ENCODE peak calls at places on chromosomes 16 and 17, in eight cellular contexts. I, O, U, J, T, Z, X and L are unnamed samples.

GRCh38 chr17:42608692-42609181 is 437 bp downstream of the RETREG3 start:
- DNase-seq in J (no peak), U (no peak), X (no peak), O (no peak), Z (no peak), I (no peak), T (no peak), L (peak)

GRCh38 chr17:48625502-48626201 is 506 bp downstream of the HOXB9 start:
- DNase-seq in X (no peak), T (no peak), I (no peak), U (no peak), J (peak), O (no peak), Z (no peak), L (no peak)

GRCh38 chr16:50208460-50208931 is 55.4 kb downstream of the TENT4B start:
- DNase-seq in T (no peak), X (no peak), O (no peak), I (no peak), Z (no peak), U (no peak), J (no peak), L (no peak)

GRCh38 chr17:81460856-81461460 is 51.6 kb downstream of the ACTG1 start:
- DNase-seq in O (no peak), I (no peak), X (no peak), U (no peak), J (no peak), T (no peak), Z (no peak), L (peak)

GRCh38 chr16:30951785-30952184 is 2.9 kb downstream of the ORAI3 start:
- DNase-seq in O (no peak), U (peak), X (no peak), Z (no peak), I (no peak), J (no peak), T (no peak), L (no peak)

GRCh38 chr17:80006339-80006720 is 29.3 kb downstream of the TBC1D16 start:
- DNase-seq in J (no peak), O (no peak), X (no peak), T (no peak), U (no peak), Z (no peak), I (no peak), L (peak)

GRCh38 chr16:89031715-89032659 is 55.0 kb upstream of the CBFA2T3 start:
- DNase-seq in Z (no peak), O (no peak), T (peak), X (no peak), U (peak), I (peak), J (no peak), L (peak)

GRCh38 chr17:39141915-39142664 is 9.3 kb downstream of the PLXDC1 start:
- DNase-seq in O (no peak), I (no peak), U (no peak), X (no peak), T (no peak), Z (no peak), J (no peak), L (no peak)

GRCh38 chr16:14320406-14320805 is 249.3 kb downstream of the MRTFB start:
- DNase-seq in O (no peak), I (no peak), Z (no peak), X (no peak), J (no peak), T (no peak), U (no peak), L (no peak)

GRCh38 chr17:20046629-20047028 is 37.5 kb downstream of the SPECC1 start:
- DNase-seq in X (no peak), J (no peak), U (no peak), Z (no peak), I (no peak), O (no peak), T (no peak), L (no peak)

GRCh38 chr16:49462356-49462988 is 88.9 kb downstream of the C16orf78 start:
- DNase-seq in Z (no peak), I (no peak), X (no peak), T (no peak), J (no peak), U (no peak), O (no peak), L (no peak)

GRCh38 chr16:23356941-23357340 is 54.8 kb downstream of the SCNN1B start:
- DNase-seq in X (no peak), J (no peak), T (no peak), O (no peak), I (no peak), U (no peak), Z (no peak), L (no peak)

GRCh38 chr16:88739139-88739974 is 33.1 kb downstream of the CTU2 start:
- DNase-seq in I (no peak), T (no peak), Z (no peak), X (no peak), J (no peak), O (no peak), U (no peak), L (no peak)

GRCh38 chr17:4159761-4160160 is 16.8 kb downstream of the CYB5D2 start:
- DNase-seq in T (no peak), O (no peak), U (no peak), Z (no peak), J (no peak), X (no peak), I (no peak), L (no peak)

GRCh38 chr17:74512624-74513084 is 18.6 kb downstream of the CD300LB start:
- DNase-seq in I (no peak), X (no peak), Z (peak), U (no peak), J (no peak), O (no peak), T (no peak), L (no peak)

GRCh38 chr16:74698220-74698619 is 2.4 kb downstream of the MLKL start:
- DNase-seq in U (no peak), J (no peak), O (no peak), I (no peak), X (no peak), Z (no peak), T (no peak), L (no peak)

GRCh38 chr16:89072216-89073130 is 21.2 kb upstream of the ACSF3 start:
- DNase-seq in Z (no peak), I (no peak), J (no peak), O (no peak), X (no peak), U (peak), T (no peak), L (no peak)

GRCh38 chr16:16930309-16931000 is 540.3 kb downstream of the XYLT1 start:
- DNase-seq in Z (no peak), U (no peak), O (no peak), T (no peak), J (no peak), X (no peak), I (no peak), L (no peak)

GRCh38 chr17:35807371-35808144 is 1.7 kb upstream of the TAF15 start:
- DNase-seq in T (no peak), J (no peak), I (no peak), U (no peak), O (no peak), Z (no peak), X (no peak), L (no peak)

GRCh38 chr16:20084624-20085226 is 11.0 kb upstream of the GPR139 start:
- DNase-seq in J (no peak), T (no peak), O (no peak), Z (no peak), I (no peak), X (no peak), U (no peak), L (no peak)

GRCh38 chr17:75277664-75278071 is 6.6 kb upstream of the MIF4GD start:
- DNase-seq in X (no peak), T (no peak), I (no peak), Z (no peak), U (no peak), O (peak), J (no peak), L (no peak)

GRCh38 chr17:78806451-78806850 is 24.4 kb upstream of the CYTH1 start:
- DNase-seq in T (no peak), Z (no peak), X (no peak), J (no peak), U (no peak), I (no peak), O (no peak), L (no peak)

GRCh38 chr17:57985675-57985974 is 2.4 kb downstream of the VEZF1 start:
- DNase-seq in X (no peak), Z (no peak), J (no peak), O (no peak), I (no peak), U (no peak), T (no peak), L (no peak)

GRCh38 chr16:84356591-84357116 is 11.7 kb upstream of the ATP2C2 start:
- DNase-seq in U (no peak), J (peak), X (peak), T (no peak), O (no peak), Z (no peak), I (no peak), L (no peak)

GRCh38 chr17:82839617-82840292 is at the start of gene ZNF750:
- DNase-seq in Z (no peak), X (no peak), J (peak), I (peak), U (no peak), T (no peak), O (no peak), L (no peak)

GRCh38 chr17:72569193-72569946 is 448.6 kb downstream of the SOX9 start:
- DNase-seq in X (no peak), Z (no peak), U (no peak), T (no peak), I (no peak), O (no peak), J (no peak), L (no peak)

GRCh38 chr17:1487939-1488825 is 4.3 kb downstream of the MYO1C start:
- DNase-seq in Z (peak), I (no peak), U (peak), J (peak), O (peak), X (peak), T (peak), L (peak)

GRCh38 chr16:3467920-3468319 is 24.4 kb downstream of the NAA60 start:
- DNase-seq in I (no peak), O (no peak), J (no peak), Z (no peak), T (no peak), X (no peak), U (no peak), L (no peak)

GRCh38 chr17:81193470-81194224 is 27.6 kb upstream of the AATK start:
- DNase-seq in J (no peak), I (no peak), T (no peak), O (no peak), U (no peak), X (no peak), Z (no peak), L (no peak)

GRCh38 chr17:258045-258734 is 76.7 kb upstream of the DOC2B start:
- DNase-seq in I (peak), X (no peak), T (no peak), O (no peak), U (no peak), Z (peak), J (no peak), L (no peak)

GRCh38 chr17:9902116-9902515 is 3.0 kb downstream of the RCVRN start:
- DNase-seq in Z (no peak), X (no peak), T (no peak), J (no peak), O (no peak), U (no peak), I (no peak), L (no peak)